ENCODE peak calls at places on chromosomes 6 and 20, in six cellular contexts. F is heart right ventricle, S is upper lobe of right lung, Y is HCT116, T is RWPE1, Q is dorsolateral prefrontal cortex. C is an unnamed sample.
A peak's percentile ranks its signal among the peaks of the same experiment; 100 is the strongest.

GRCh38 chr20:4959582-4959981 is 41.7 kb downstream of the SLC23A2 start:
- DNase-seq in Y (peak; percentile 16), F (no peak), S (no peak), T (no peak), Q (no peak), C (no peak)

GRCh38 chr6:125913864-125914351 is 42.7 kb upstream of the HINT3 start:
- DNase-seq in Y (peak; percentile 82), S (no peak), T (peak; percentile 81), F (no peak), Q (no peak), C (peak; percentile 96)

GRCh38 chr6:147043994-147044477 is 160.2 kb upstream of the STXBP5 start:
- DNase-seq in T (no peak), F (no peak), Y (no peak), S (no peak), Q (no peak), C (no peak)

GRCh38 chr20:48157970-48158369 is 372.7 kb upstream of the SULF2 start:
- DNase-seq in S (no peak), Q (no peak), T (peak; percentile 40), F (no peak), Y (no peak), C (no peak)

GRCh38 chr6:82040405-82041221 is 206.9 kb downstream of the IBTK start:
- DNase-seq in F (no peak), S (no peak), T (peak; percentile 40), Q (no peak), Y (peak; percentile 42), C (no peak)

GRCh38 chr6:25366785-25367657 is 87.8 kb downstream of the CARMIL1 start:
- DNase-seq in Y (no peak), S (no peak), Q (no peak), F (no peak), T (no peak), C (no peak)

GRCh38 chr20:59074456-59074855 is 31.9 kb upstream of the PRELID3B start:
- DNase-seq in T (peak; percentile 80), Y (no peak), S (no peak), Q (no peak), F (no peak), C (no peak)

GRCh38 chr6:119742188-119742803 is 392.7 kb upstream of the MAN1A1 start:
- DNase-seq in Y (peak; percentile 53), S (peak; percentile 74), T (peak; percentile 38), F (peak; percentile 55), Q (peak; percentile 54), C (no peak)

GRCh38 chr6:87806635-87807034 is 104.6 kb upstream of the AKIRIN2 start:
- DNase-seq in S (no peak), Y (no peak), Q (no peak), T (no peak), F (no peak), C (no peak)

GRCh38 chr6:158868122-158868480 is 48.9 kb upstream of the EZR start:
- DNase-seq in Y (no peak), T (no peak), F (no peak), S (no peak), Q (no peak), C (no peak)

GRCh38 chr20:59602546-59603080 is 1.7 kb upstream of the PHACTR3 start:
- DNase-seq in Y (no peak), F (no peak), T (no peak), Q (no peak), S (no peak), C (no peak)

GRCh38 chr6:35755525-35755924 is 18.7 kb downstream of the ARMC12 start:
- DNase-seq in Y (no peak), T (no peak), S (no peak), Q (no peak), F (no peak), C (no peak)

GRCh38 chr6:42714098-42714761 is 8.2 kb downstream of the PRPH2 start:
- DNase-seq in F (no peak), S (no peak), T (peak; percentile 65), Q (no peak), Y (no peak), C (no peak)

GRCh38 chr6:30810813-30811329 is 66.5 kb upstream of the IER3 start:
- DNase-seq in Y (peak; percentile 91), T (peak; percentile 91), S (no peak), Q (no peak), F (no peak), C (peak; percentile 99)

GRCh38 chr6:66057034-66057433 is 350.0 kb upstream of the EYS start:
- DNase-seq in Q (no peak), T (no peak), F (no peak), Y (no peak), S (no peak), C (no peak)
- H3K27ac ChIP-seq in Q (no peak overlapping the region), T (no peak overlapping the region), F (no peak overlapping the region), Y (no peak overlapping the region), S (no peak overlapping the region), C (no peak overlapping the region)

GRCh38 chr6:114119056-114119455 is 148.1 kb upstream of the HDAC2 start:
- DNase-seq in Q (no peak), S (no peak), T (no peak), F (no peak), Y (no peak), C (no peak)

GRCh38 chr6:114125597-114125996 is 154.6 kb upstream of the HDAC2 start:
- DNase-seq in F (no peak), T (no peak), Y (no peak), Q (no peak), S (no peak), C (no peak)

GRCh38 chr6:114121913-114122662 is 151.1 kb upstream of the HDAC2 start:
- DNase-seq in S (no peak), T (no peak), Q (no peak), F (no peak), Y (no peak), C (no peak)
- H3K27ac ChIP-seq in S (no peak overlapping the region), T (no peak overlapping the region), Q (no peak overlapping the region), F (no peak overlapping the region), Y (no peak overlapping the region), C (no peak overlapping the region)

GRCh38 chr20:41110930-41111577 is 26.3 kb upstream of the PLCG1 start:
- DNase-seq in S (no peak), Y (no peak), Q (no peak), T (peak; percentile 53), F (no peak), C (no peak)
- H3K27ac ChIP-seq in S (no peak overlapping the region), Y (no peak overlapping the region), Q (no peak overlapping the region), T (no peak overlapping the region), F (no peak overlapping the region), C (peak overlapping the region; percentile 13)

GRCh38 chr20:63579017-63579705 is 5.1 kb upstream of the HELZ2 start:
- DNase-seq in T (no peak), F (no peak), Y (no peak), S (no peak), Q (no peak), C (no peak)
- H3K27ac ChIP-seq in T (no peak overlapping the region), F (no peak overlapping the region), Y (no peak overlapping the region), S (no peak overlapping the region), Q (no peak overlapping the region), C (no peak overlapping the region)

GRCh38 chr6:32937230-32937633 is 3.6 kb downstream of the HLA-DMB start:
- DNase-seq in T (no peak), S (no peak), Q (no peak), F (no peak), Y (no peak), C (no peak)

GRCh38 chr6:32936247-32937152 is 4.3 kb downstream of the HLA-DMB start:
- DNase-seq in F (no peak), Q (no peak), T (no peak), Y (no peak), S (no peak), C (no peak)

GRCh38 chr6:32940656-32941411 is at the start of gene HLA-DMB:
- DNase-seq in T (peak; percentile 84), Y (peak; percentile 75), S (peak; percentile 66), Q (no peak), F (no peak), C (no peak)

GRCh38 chr6:32935551-32936246 is 5.1 kb downstream of the HLA-DMB start:
- DNase-seq in T (no peak), F (no peak), Y (no peak), Q (no peak), S (no peak), C (no peak)

GRCh38 chr6:32938494-32938893 is 2.3 kb downstream of the HLA-DMB start:
- DNase-seq in Y (no peak), F (no peak), Q (no peak), S (no peak), T (no peak), C (no peak)
- H3K27ac ChIP-seq in Y (no peak overlapping the region), F (no peak overlapping the region), Q (no peak overlapping the region), S (no peak overlapping the region), T (no peak overlapping the region), C (no peak overlapping the region)

DNA sequence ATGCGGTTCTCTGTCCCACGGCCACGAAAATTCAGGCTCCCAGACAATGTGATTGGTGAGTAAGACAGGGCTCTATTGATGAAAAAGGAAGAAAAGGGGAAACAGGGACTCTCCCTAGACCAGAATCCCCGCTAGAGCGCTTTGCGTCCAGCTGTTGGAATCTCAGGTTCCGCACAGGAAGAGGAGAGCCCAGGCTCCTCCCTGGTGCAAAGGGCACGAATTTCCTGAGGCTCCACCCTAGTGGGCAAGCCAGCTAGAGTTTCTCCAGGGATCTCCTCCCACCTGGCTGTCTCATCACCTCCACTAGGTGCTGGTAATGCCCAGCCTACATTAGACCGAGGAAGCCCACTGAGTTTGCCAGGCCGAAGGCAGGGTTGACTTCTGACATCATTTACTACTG is 135.9 kb upstream of the SOX4 start:
- DNase-seq in Q (no peak), T (no peak), S (no peak), F (no peak), Y (no peak), C (no peak)
- H3K27ac ChIP-seq in Q (no peak overlapping the region), T (no peak overlapping the region), S (no peak overlapping the region), F (no peak overlapping the region), Y (no peak overlapping the region), C (no peak overlapping the region)

DNA sequence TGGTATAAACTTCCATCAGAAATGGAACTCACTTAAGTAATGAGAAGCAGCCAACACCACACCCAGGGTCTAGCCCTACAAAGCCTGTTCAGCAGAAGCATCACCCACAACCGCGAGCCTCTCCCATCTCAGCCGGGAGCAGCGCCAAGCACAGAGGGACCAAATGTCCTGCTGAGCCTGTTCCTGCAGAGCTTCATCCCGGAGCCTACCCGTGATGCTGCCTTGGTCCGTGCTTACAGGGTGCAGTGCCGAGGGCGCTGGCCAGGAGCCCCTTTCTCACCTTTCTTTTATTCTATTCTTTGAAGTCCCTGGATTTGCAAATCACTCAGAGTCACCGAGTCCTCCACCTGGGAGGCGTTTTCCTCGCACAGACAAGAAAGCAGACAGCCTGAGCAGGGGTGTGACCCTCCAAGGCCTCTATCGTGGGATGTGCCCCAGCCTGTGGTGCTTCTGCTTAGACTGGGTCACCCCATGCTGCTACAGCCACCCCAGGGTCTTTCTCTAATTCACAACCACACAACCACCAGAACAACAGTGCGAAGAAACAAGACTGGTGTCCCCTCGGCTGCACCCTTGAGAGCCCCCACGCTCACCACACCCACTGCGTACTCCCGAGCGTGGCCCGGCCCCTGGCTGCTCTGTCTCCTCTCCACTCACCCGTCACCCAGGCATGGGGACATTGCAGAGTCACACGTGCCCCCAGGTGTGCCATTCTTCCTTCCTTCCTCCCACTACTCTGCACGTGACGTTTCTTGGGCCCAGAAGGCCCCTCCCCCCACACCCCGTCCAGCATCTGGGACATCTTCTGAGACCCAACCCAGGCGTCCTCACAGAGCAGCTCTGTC is 92.2 kb upstream of the MPC1 start:
- DNase-seq in S (no peak), Y (no peak), F (no peak), Q (no peak), T (no peak), C (no peak)
- H3K27ac ChIP-seq in S (no peak overlapping the region), Y (no peak overlapping the region), F (no peak overlapping the region), Q (no peak overlapping the region), T (peak overlapping the region; percentile 35), C (no peak overlapping the region)